ENCODE peak calls at places on chromosomes 7 and 10, in eight cellular contexts. Z, O, T, V, W, U, G and E are unnamed samples.

GRCh38 chr7:155735442-155736118 is 76.7 kb downstream of the SHH start:
- DNase-seq in T (no peak), O (no peak), U (no peak), V (no peak), Z (no peak), W (no peak), G (no peak), E (no peak)

GRCh38 chr7:2641406-2642393 is 9.9 kb downstream of the TTYH3 start:
- DNase-seq in T (peak), W (no peak), G (peak), Z (no peak), U (no peak), O (peak), V (peak), E (peak)

GRCh38 chr10:68135362-68135761 is 26.1 kb downstream of the MYPN start:
- DNase-seq in O (no peak), Z (no peak), G (no peak), W (no peak), U (no peak), T (no peak), V (no peak), E (no peak)

GRCh38 chr10:49071221-49071761 is 44.0 kb downstream of the VSTM4 start:
- DNase-seq in T (no peak), Z (no peak), V (no peak), O (no peak), U (no peak), G (no peak), W (no peak), E (no peak)

GRCh38 chr10:54940418-54940817 is 139.4 kb upstream of the PCDH15 start:
- DNase-seq in O (no peak), W (no peak), Z (no peak), V (no peak), U (no peak), G (no peak), T (no peak), E (no peak)

GRCh38 chr10:16992611-16993119 is 136.9 kb downstream of the CUBN start:
- DNase-seq in O (no peak), G (no peak), Z (no peak), V (no peak), T (no peak), W (no peak), U (no peak), E (no peak)

GRCh38 chr7:117019786-117020604 is 66.7 kb downstream of the ST7 start:
- DNase-seq in V (peak), O (peak), G (peak), U (no peak), W (no peak), Z (peak), T (peak), E (peak)

GRCh38 chr7:78473011-78473410 is 674.4 kb downstream of the PHTF2 start:
- DNase-seq in G (no peak), U (no peak), W (no peak), O (no peak), Z (no peak), V (no peak), T (no peak), E (no peak)

GRCh38 chr7:98826811-98827231 is 43.0 kb downstream of the TMEM130 start:
- DNase-seq in W (no peak), O (peak), U (no peak), G (peak), T (peak), Z (no peak), V (peak), E (peak)

GRCh38 chr10:86102031-86102430 is 264.6 kb downstream of the GRID1 start:
- DNase-seq in V (no peak), G (no peak), U (no peak), Z (no peak), O (no peak), W (no peak), T (no peak), E (no peak)

GRCh38 chr10:61500460-61500859 is 47.3 kb upstream of the TMEM26 start:
- DNase-seq in U (no peak), V (no peak), W (no peak), T (no peak), G (no peak), O (no peak), Z (no peak), E (no peak)

GRCh38 chr7:6500691-6501090 is 50.6 kb downstream of the GRID2IP start:
- DNase-seq in W (no peak), V (no peak), Z (no peak), G (no peak), T (no peak), U (no peak), O (no peak), E (no peak)

GRCh38 chr7:42931447-42931833 is 534 bp downstream of the PSMA2 start:
- DNase-seq in O (no peak), W (no peak), V (no peak), U (peak), G (no peak), T (no peak), Z (no peak), E (no peak)

GRCh38 chr10:1559731-1560130 is 177.6 kb downstream of the ADARB2 start:
- DNase-seq in T (no peak), V (no peak), O (no peak), W (no peak), U (no peak), G (no peak), Z (no peak), E (no peak)

GRCh38 chr10:117997673-117998072 is 49.1 kb downstream of the RAB11FIP2 start:
- DNase-seq in W (no peak), G (no peak), O (no peak), T (no peak), V (no peak), U (no peak), Z (no peak), E (no peak)

GRCh38 chr10:124194199-124194824 is 100.9 kb upstream of the CHST15 start:
- DNase-seq in U (no peak), T (no peak), V (no peak), O (no peak), Z (no peak), W (no peak), G (no peak), E (no peak)

GRCh38 chr7:8363407-8364015 is 69.9 kb upstream of the NXPH1 start:
- DNase-seq in G (no peak), Z (no peak), W (no peak), T (no peak), V (no peak), U (no peak), O (no peak), E (no peak)

GRCh38 chr10:44334621-44335184 is 50.2 kb downstream of the CXCL12 start:
- DNase-seq in U (no peak), Z (no peak), T (no peak), O (no peak), G (peak), V (no peak), W (no peak), E (no peak)

GRCh38 chr7:30091431-30092386 is 43.1 kb upstream of the MTURN start:
- DNase-seq in O (no peak), W (no peak), V (no peak), Z (no peak), T (no peak), G (no peak), U (no peak), E (no peak)

GRCh38 chr7:47581821-47582747 is at the start of gene TNS3:
- DNase-seq in G (no peak), V (peak), U (no peak), O (no peak), Z (peak), W (no peak), T (peak), E (no peak)

GRCh38 chr7:95396136-95397032 is at the start of gene PON3:
- DNase-seq in U (peak), V (peak), T (peak), O (no peak), Z (peak), G (no peak), W (no peak), E (no peak)

GRCh38 chr7:108239501-108240225 is 109.5 kb upstream of the LAMB4 start:
- DNase-seq in U (no peak), W (no peak), G (no peak), V (no peak), Z (peak), T (no peak), O (no peak), E (no peak)

GRCh38 chr7:102413071-102413470 is 16.9 kb downstream of the PRKRIP1 start:
- DNase-seq in V (no peak), O (no peak), Z (no peak), W (no peak), U (no peak), T (no peak), G (no peak), E (no peak)

GRCh38 chr7:150964593-150965111 is 13.5 kb downstream of the KCNH2 start:
- DNase-seq in O (no peak), G (no peak), T (peak), U (no peak), Z (no peak), W (no peak), V (peak), E (no peak)

GRCh38 chr10:78859769-78860168 is 209.0 kb upstream of the ZMIZ1 start:
- DNase-seq in U (no peak), W (no peak), G (no peak), O (no peak), V (no peak), T (no peak), Z (no peak), E (no peak)

GRCh38 chr10:61842755-61843497 is 58.6 kb upstream of the ARID5B start:
- DNase-seq in V (no peak), G (no peak), U (no peak), T (no peak), Z (no peak), W (no peak), O (no peak), E (no peak)

GRCh38 chr7:3965794-3966395 is 664.8 kb downstream of the SDK1 start:
- DNase-seq in G (no peak), T (no peak), O (no peak), W (no peak), U (no peak), V (no peak), Z (no peak), E (no peak)

GRCh38 chr7:6026011-6026819 is 5.0 kb upstream of the ANKRD61 start:
- DNase-seq in V (peak), T (peak), O (no peak), G (peak), Z (peak), U (peak), W (peak), E (no peak)

GRCh38 chr10:96720422-96721206 is at the start of gene PIK3AP1:
- DNase-seq in O (no peak), Z (peak), U (peak), G (peak), W (peak), T (peak), V (peak), E (no peak)

GRCh38 chr7:104124893-104125292 is 82.9 kb downstream of the ORC5 start:
- DNase-seq in V (no peak), W (no peak), G (no peak), O (no peak), T (no peak), U (no peak), Z (no peak), E (no peak)

GRCh38 chr10:109883859-109884771 is 39.2 kb downstream of the XPNPEP1 start:
- DNase-seq in V (peak), G (peak), T (peak), U (peak), O (peak), W (peak), Z (peak), E (peak)

GRCh38 chr10:126201603-126202002 is 186.7 kb downstream of the ADAM12 start:
- DNase-seq in V (no peak), Z (no peak), O (no peak), U (no peak), T (no peak), G (no peak), W (no peak), E (no peak)